ENCODE peak calls at places on chromosomes 2 and 18, in five cellular contexts. S is RWPE1, G is esophagus squamous epithelium, O is endothelial cell, F is Peyer's patch. V is an unnamed sample.
A peak's percentile ranks its signal among the peaks of the same experiment; 100 is the strongest.

GRCh38 chr2:212892193-212892592 is 259.2 kb downstream of the IKZF2 start:
- DNase-seq in S (no peak), O (peak; percentile 28), F (no peak), G (no peak), V (peak; percentile 58)

GRCh38 chr2:229475753-229476152 is 204.7 kb upstream of the PID1 start:
- DNase-seq in F (no peak), G (no peak), S (no peak), O (no peak), V (no peak)

GRCh38 chr18:34999734-35000397 is 41.3 kb upstream of the MAPRE2 start:
- DNase-seq in S (no peak), F (no peak), O (no peak), G (no peak), V (no peak)

GRCh38 chr18:62450546-62451395 is 72.1 kb upstream of the ZCCHC2 start:
- DNase-seq in S (peak; percentile 70), F (peak; percentile 67), G (no peak), O (peak; percentile 60), V (peak; percentile 91)

GRCh38 chr2:187549951-187550555 is 4.2 kb downstream of the TFPI start:
- DNase-seq in F (no peak), O (no peak), G (no peak), S (no peak), V (no peak)

GRCh38 chr2:132400169-132400900 is 16.3 kb upstream of the GPR39 start:
- DNase-seq in O (no peak), F (no peak), G (no peak), S (peak; percentile 23), V (peak; percentile 85)

GRCh38 chr2:206198677-206199076 is 39.0 kb downstream of the EEF1B2 start:
- DNase-seq in G (no peak), O (no peak), S (peak; percentile 49), F (no peak), V (peak; percentile 40)

GRCh38 chr2:192195548-192196418 is 1.1 kb upstream of the TMEFF2 start:
- DNase-seq in F (peak; percentile 50), G (no peak), S (peak; percentile 42), O (peak; percentile 25), V (peak; percentile 46)

GRCh38 chr2:44550571-44550970 is 188.8 kb downstream of the CAMKMT start:
- DNase-seq in S (peak; percentile 9), G (no peak), F (no peak), O (no peak), V (peak; percentile 33)

GRCh38 chr2:44131177-44131576 is 37.5 kb upstream of the PPM1B start:
- DNase-seq in O (no peak), S (no peak), G (no peak), F (no peak), V (no peak)

GRCh38 chr18:70956554-70956953 is 667.7 kb downstream of the SOCS6 start:
- DNase-seq in G (no peak), O (no peak), S (no peak), F (no peak), V (no peak)

GRCh38 chr2:109545828-109546713 is 67.7 kb downstream of the SEPTIN10 start:
- DNase-seq in O (peak; percentile 75), G (no peak), S (peak; percentile 58), F (peak; percentile 71), V (peak; percentile 62)

GRCh38 chr2:236612737-236613136 is 43.1 kb downstream of the ACKR3 start:
- DNase-seq in O (no peak), G (no peak), F (no peak), S (no peak), V (no peak)

GRCh38 chr2:164782323-164782722 is 59.3 kb downstream of the COBLL1 start:
- DNase-seq in S (peak; percentile 30), F (no peak), O (no peak), G (no peak), V (peak; percentile 82)

GRCh38 chr18:28834889-28835288 is 658.0 kb upstream of the CDH2 start:
- DNase-seq in G (no peak), O (no peak), F (no peak), S (peak; percentile 41), V (peak; percentile 85)

GRCh38 chr2:221943078-221943810 is 355.6 kb downstream of the PAX3 start:
- DNase-seq in G (no peak), S (peak; percentile 17), F (no peak), O (no peak), V (peak; percentile 79)

GRCh38 chr2:233290446-233290845 is 17.2 kb upstream of the SAG start:
- DNase-seq in G (no peak), O (no peak), S (no peak), F (no peak), V (no peak)

GRCh38 chr2:3655871-3656761 is 1.9 kb upstream of the ALLC start:
- DNase-seq in G (no peak), S (no peak), O (no peak), F (no peak), V (no peak)

GRCh38 chr2:20868377-20868776 is 45.5 kb upstream of the LDAH start:
- DNase-seq in O (no peak), G (no peak), S (no peak), F (no peak), V (no peak)

GRCh38 chr2:191165190-191165643 is 14.4 kb upstream of the STAT4 start:
- DNase-seq in S (peak; percentile 52), G (no peak), F (no peak), O (no peak), V (peak; percentile 71)

GRCh38 chr2:171244970-171245782 is 84.5 kb upstream of the TLK1 start:
- DNase-seq in S (peak; percentile 30), F (no peak), O (no peak), G (no peak), V (peak; percentile 9)

GRCh38 chr18:31041346-31042067 is 1.0 kb downstream of the DSC3 start:
- DNase-seq in O (peak; percentile 28), F (peak; percentile 48), G (no peak), S (peak; percentile 25), V (peak; percentile 70)

GRCh38 chr18:67805261-67805660 is 288.7 kb upstream of the DSEL start:
- DNase-seq in O (no peak), F (no peak), S (no peak), G (no peak), V (no peak)

GRCh38 chr2:43123981-43124666 is 102.3 kb downstream of the ZFP36L2 start:
- DNase-seq in O (no peak), F (no peak), S (no peak), G (no peak), V (no peak)

GRCh38 chr2:16665746-16666452 is at the start of gene CYRIA:
- DNase-seq in O (peak; percentile 42), G (no peak), S (peak; percentile 44), F (peak; percentile 74), V (peak; percentile 49)

GRCh38 chr18:50097702-50098101 is 97.2 kb downstream of the MYO5B start:
- DNase-seq in G (no peak), O (no peak), F (no peak), S (peak; percentile 4), V (peak; percentile 39)

GRCh38 chr18:36297419-36298112 is at the start of gene FHOD3:
- DNase-seq in F (peak; percentile 63), S (peak; percentile 53), G (no peak), O (peak; percentile 65), V (peak; percentile 54)
- TF ChIP-seq CTCF in F (no peak), S (no peak), G (no peak), O (no peak), V (peak; percentile 0)

GRCh38 chr2:207470700-207471070 is 59.1 kb upstream of the CREB1 start:
- DNase-seq in O (no peak), F (no peak), G (no peak), S (no peak), V (no peak)
- TF ChIP-seq CTCF in O (no peak), F (no peak), G (no peak), S (no peak), V (no peak)

DNA sequence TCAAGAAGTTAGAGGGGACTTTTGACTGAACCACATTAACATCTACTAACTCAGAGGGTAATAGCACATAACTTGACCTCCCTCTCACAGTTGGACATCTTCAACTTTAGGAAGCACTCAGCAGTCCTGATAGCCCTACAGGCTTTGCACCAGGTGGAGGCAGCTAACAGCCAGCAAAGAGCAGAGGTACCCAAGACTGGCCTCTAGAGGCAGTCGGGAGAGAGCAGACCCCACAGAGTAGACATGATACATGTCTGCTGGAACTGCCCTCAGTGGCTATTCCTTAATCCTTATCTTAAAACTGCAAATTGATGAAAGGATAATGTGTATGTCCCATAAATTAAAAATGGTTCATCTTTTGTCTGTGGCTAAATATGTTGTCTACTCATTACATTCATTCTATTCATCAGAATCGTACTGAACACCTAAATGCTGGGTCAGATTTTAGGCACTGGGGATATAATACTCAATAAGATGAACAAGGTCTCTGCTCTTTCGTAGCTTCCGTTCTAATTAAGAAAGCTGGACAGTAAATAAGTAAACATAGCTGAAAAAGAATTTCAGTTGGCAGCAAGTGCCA is 49.8 kb downstream of the CAB39 start:
- DNase-seq in O (peak; percentile 45), S (no peak), F (no peak), G (no peak), V (peak; percentile 65)
- TF ChIP-seq CTCF in O (peak; percentile 25), S (peak; percentile 26), F (peak; percentile 32), G (no peak), V (peak; percentile 48)

GRCh38 chr2:234483568-234484251 is 13.2 kb downstream of the ARL4C start:
- DNase-seq in O (peak; percentile 11), G (no peak), S (no peak), F (no peak), V (no peak)
- TF ChIP-seq CTCF in O (peak; percentile 20), G (no peak), S (no peak), F (peak; percentile 32), V (no peak)

DNA sequence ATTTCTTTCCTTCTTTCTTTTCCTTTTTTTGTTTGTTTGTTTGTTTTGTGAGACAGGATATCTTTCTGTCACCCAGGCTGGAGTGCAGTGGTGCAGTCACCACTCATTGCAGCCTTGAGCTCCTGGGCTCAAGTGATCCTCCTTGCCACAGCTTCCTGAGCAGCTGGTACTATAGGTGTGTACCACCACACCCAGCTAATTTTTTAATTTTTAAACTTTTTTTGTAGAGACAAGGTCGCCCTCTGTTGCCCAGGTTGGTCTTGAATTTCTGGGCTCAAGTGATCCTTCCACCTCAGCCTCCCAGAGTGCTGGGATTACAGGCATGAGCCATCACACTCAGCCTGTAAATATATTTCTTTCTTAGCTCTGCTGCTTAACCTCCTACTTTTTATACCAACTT is 83.4 kb upstream of the CYP20A1 start:
- DNase-seq in O (no peak), G (no peak), S (no peak), F (no peak), V (peak; percentile 2)
- TF ChIP-seq CTCF in O (no peak), G (no peak), S (no peak), F (no peak), V (peak; percentile 10)

DNA sequence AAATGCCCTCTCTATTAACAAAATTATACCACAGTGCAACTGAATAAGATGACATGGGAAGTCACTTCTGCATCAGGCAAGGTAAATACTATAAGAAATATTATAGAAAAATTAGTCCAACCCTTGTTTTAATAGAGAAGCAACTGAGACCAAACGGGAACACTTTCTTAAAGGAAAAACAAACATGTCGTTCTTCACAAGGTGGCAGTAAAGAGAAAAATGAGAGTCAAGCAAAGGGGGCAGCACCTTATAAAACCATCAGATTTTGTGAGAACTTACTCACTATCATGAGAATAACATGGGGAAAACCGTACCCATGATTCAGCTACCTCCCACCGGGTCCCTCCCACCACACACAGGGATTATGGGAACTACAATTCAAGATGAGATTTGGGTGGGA is 481.7 kb upstream of the CRIM1 start:
- DNase-seq in F (no peak), G (no peak), S (no peak), O (no peak), V (peak; percentile 6)
- TF ChIP-seq CTCF in F (no peak), G (no peak), S (no peak), O (no peak), V (no peak)

V was measured in MCF 10A.